ENCODE peak calls at places on chromosomes 6 and 20, in seven cellular contexts. A is A172; D is AG09309; P is stimulated activated CD8-positive, alpha-beta memory T cell treated with anti-CD3 and anti-CD28 coated beads, Interleukin-7, amount 100 ng/mL, for 1 hour; W is HAP-1; X is H54; R is HuH-7.5. N is an unnamed sample.
A peak's percentile ranks its signal among the peaks of the same experiment; 100 is the strongest.

GRCh38 chr6:141562181-141562800 is 570.4 kb upstream of the GJE1 start:
- DNase-seq in D (no peak), R (no peak), A (peak; percentile 42), W (no peak), X (peak; percentile 8), P (no peak), N (no peak)

GRCh38 chr6:160379464-160379863 is 31.3 kb downstream of the SLC22A3 start:
- DNase-seq in W (no peak), X (no peak), R (no peak), P (no peak), D (peak; percentile 1), A (no peak), N (no peak)

GRCh38 chr6:169499728-169500265 is 202.0 kb downstream of the WDR27 start:
- DNase-seq in R (no peak), A (no peak), D (no peak), X (no peak), W (no peak), P (no peak), N (no peak)

GRCh38 chr6:16803294-16804006 is 42.2 kb upstream of the ATXN1 start:
- DNase-seq in W (no peak), D (no peak), R (no peak), P (no peak), X (no peak), A (no peak), N (peak; percentile 84)

GRCh38 chr6:139962663-139963314 is 588.3 kb upstream of the CITED2 start:
- DNase-seq in W (no peak), P (no peak), X (no peak), R (no peak), A (no peak), D (no peak), N (no peak)

GRCh38 chr20:58342104-58342945 is 32.8 kb downstream of the RAB22A start:
- DNase-seq in D (no peak), A (peak; percentile 72), X (peak; percentile 35), R (no peak), P (no peak), W (no peak), N (peak; percentile 19)

GRCh38 chr6:20070047-20070446 is 142.2 kb downstream of the MBOAT1 start:
- DNase-seq in D (no peak), X (no peak), W (no peak), P (no peak), A (no peak), R (no peak), N (no peak)

GRCh38 chr20:57680934-57681914 is 28.6 kb downstream of the PMEPA1 start:
- DNase-seq in X (no peak), W (no peak), D (no peak), A (no peak), P (no peak), R (no peak), N (no peak)

GRCh38 chr6:83707829-83708545 is 914 bp downstream of the SNAP91 start:
- DNase-seq in D (no peak), P (no peak), X (no peak), W (no peak), R (no peak), A (no peak), N (no peak)

GRCh38 chr20:16059841-16060240 is 513.4 kb downstream of the KIF16B start:
- DNase-seq in X (no peak), R (no peak), A (no peak), W (no peak), D (no peak), P (no peak), N (no peak)

GRCh38 chr20:49704932-49705336 is 8.7 kb downstream of the B4GALT5 start:
- DNase-seq in R (no peak), D (no peak), P (no peak), W (no peak), A (no peak), X (no peak), N (no peak)

GRCh38 chr20:39871013-39871412 is 818.0 kb downstream of the MAFB start:
- DNase-seq in R (no peak), P (no peak), A (no peak), D (no peak), X (no peak), W (no peak), N (no peak)

GRCh38 chr6:41561386-41561785 is 15.2 kb downstream of the FOXP4 start:
- DNase-seq in W (no peak), X (no peak), A (no peak), D (no peak), P (no peak), R (no peak), N (no peak)

GRCh38 chr6:111573892-111574800 is 31.5 kb downstream of the TRAF3IP2 start:
- DNase-seq in D (peak; percentile 84), A (peak; percentile 91), W (no peak), P (no peak), R (no peak), X (peak; percentile 38), N (no peak)

GRCh38 chr6:27168586-27169443 is 78.7 kb upstream of the PRSS16 start:
- DNase-seq in P (no peak), D (no peak), A (peak; percentile 48), X (no peak), W (no peak), R (no peak), N (no peak)

GRCh38 chr6:100289285-100289684 is 175.4 kb downstream of the SIM1 start:
- DNase-seq in P (no peak), W (no peak), A (no peak), X (no peak), R (no peak), D (no peak), N (no peak)

GRCh38 chr6:168724033-168724432 is 283.0 kb downstream of the SMOC2 start:
- DNase-seq in W (no peak), P (no peak), D (no peak), R (no peak), A (no peak), X (no peak), N (no peak)

GRCh38 chr6:43579171-43579570 is 3.2 kb downstream of the POLH start:
- DNase-seq in X (no peak), W (no peak), R (no peak), A (no peak), D (no peak), P (no peak), N (peak; percentile 2)

GRCh38 chr20:17542993-17543412 is 11.8 kb upstream of the BFSP1 start:
- DNase-seq in D (peak; percentile 76), P (no peak), X (no peak), R (no peak), A (peak; percentile 64), W (no peak), N (peak; percentile 98)

GRCh38 chr20:50283922-50284810 is 93.5 kb downstream of the CEBPB start:
- DNase-seq in A (peak; percentile 83), D (no peak), P (no peak), X (peak; percentile 78), W (no peak), R (peak; percentile 94), N (no peak)

GRCh38 chr20:36950432-36951197 is 893 bp downstream of the SAMHD1 start:
- DNase-seq in P (no peak), D (no peak), W (peak; percentile 51), X (peak; percentile 25), A (peak; percentile 52), R (no peak), N (no peak)

GRCh38 chr6:44253307-44254101 is 3.8 kb downstream of the SLC35B2 start:
- DNase-seq in D (no peak), P (no peak), R (no peak), W (no peak), A (peak; percentile 69), X (no peak), N (no peak)

GRCh38 chr6:44002071-44002590 is 125.1 kb downstream of the MRPL14 start:
- DNase-seq in X (peak; percentile 54), P (no peak), R (no peak), D (no peak), W (no peak), A (no peak), N (no peak)

GRCh38 chr20:23125159-23125558 is 39.0 kb upstream of the CD93 start:
- DNase-seq in X (no peak), W (no peak), A (no peak), D (no peak), P (no peak), R (no peak), N (no peak)

GRCh38 chr6:25959890-25960531 is 2.6 kb upstream of the TRIM38 start:
- DNase-seq in P (no peak), W (no peak), X (no peak), R (no peak), D (no peak), A (no peak), N (no peak)

GRCh38 chr20:1434571-1435336 is 31.9 kb downstream of the NSFL1C start:
- DNase-seq in W (no peak), A (peak; percentile 98), X (peak; percentile 51), R (no peak), P (peak; percentile 25), D (peak; percentile 71), N (peak; percentile 95)

GRCh38 chr20:17202668-17203067 is 24.2 kb upstream of the PCSK2 start:
- DNase-seq in R (no peak), W (no peak), D (no peak), P (no peak), X (no peak), A (peak; percentile 37), N (no peak)

GRCh38 chr6:14912226-14912625 is 333.6 kb upstream of the JARID2 start:
- DNase-seq in D (no peak), W (no peak), X (no peak), R (no peak), A (no peak), P (no peak), N (no peak)

GRCh38 chr6:44000164-44000842 is 126.9 kb downstream of the MRPL14 start:
- DNase-seq in R (no peak), W (no peak), P (no peak), D (no peak), X (no peak), A (peak; percentile 60), N (no peak)

GRCh38 chr6:24583463-24584389 is 62.3 kb downstream of the KIAA0319 start:
- DNase-seq in P (peak; percentile 64), X (peak; percentile 35), W (peak; percentile 70), R (peak; percentile 8), D (no peak), A (peak; percentile 77), N (peak; percentile 75)

GRCh38 chr20:9119776-9120175 is 50.9 kb downstream of the PLCB4 start:
- DNase-seq in A (peak; percentile 74), R (no peak), D (no peak), X (no peak), W (no peak), P (no peak), N (peak; percentile 68)

GRCh38 chr6:96002912-96003311 is 12.9 kb upstream of the FUT9 start:
- DNase-seq in P (no peak), A (no peak), D (no peak), W (no peak), X (no peak), R (no peak), N (no peak)

GRCh38 chr6:121596441-121596840 is 161.0 kb downstream of the GJA1 start:
- DNase-seq in R (no peak), X (no peak), W (no peak), D (no peak), P (no peak), A (no peak), N (no peak)

GRCh38 chr20:50368813-50369224 is 141.4 kb upstream of the PTPN1 start:
- DNase-seq in W (no peak), X (no peak), D (no peak), A (peak; percentile 63), P (no peak), R (no peak), N (no peak)

GRCh38 chr20:57558614-57559285 is 2.2 kb upstream of the PCK1 start:
- DNase-seq in A (no peak), R (no peak), W (no peak), X (no peak), D (no peak), P (no peak), N (no peak)

N was measured in foreskin melanocyte.